ENCODE peak calls at places on chromosomes 2 and 18, in seven cellular contexts. M is mucosa of descending colon, R is pancreas, N is NB4, C is WTC11, K is endodermal cell, T is left lung. F is an unnamed sample.

GRCh38 chr2:239380831-239381708 is 19.8 kb downstream of the HDAC4 start:
- DNase-seq in K (no peak), C (no peak), M (peak), T (peak), R (no peak), N (no peak), F (peak)

GRCh38 chr2:28567076-28567471 is 71.2 kb downstream of the PLB1 start:
- DNase-seq in C (peak), K (no peak), M (peak), R (no peak), T (peak), N (no peak), F (no peak)

GRCh38 chr2:137348301-137348700 is 583.0 kb downstream of the THSD7B start:
- DNase-seq in N (no peak), K (no peak), R (no peak), M (no peak), T (no peak), C (no peak), F (no peak)

GRCh38 chr18:80246656-80247402 is 485 bp downstream of the PARD6G start:
- DNase-seq in M (no peak), N (peak), T (no peak), K (peak), R (peak), C (peak), F (no peak)

GRCh38 chr2:134173338-134174016 is 80.4 kb upstream of the MGAT5 start:
- DNase-seq in R (no peak), T (peak), N (no peak), M (peak), C (no peak), K (no peak), F (no peak)

GRCh38 chr2:65749549-65749948 is 317.1 kb upstream of the SPRED2 start:
- DNase-seq in T (no peak), M (no peak), R (no peak), C (no peak), N (no peak), K (no peak), F (no peak)

GRCh38 chr2:120769076-120769786 is 33.6 kb downstream of the GLI2 start:
- DNase-seq in N (no peak), R (no peak), K (peak), T (peak), C (no peak), M (no peak), F (peak)

GRCh38 chr2:241724975-241725870 is 9.2 kb upstream of the D2HGDH start:
- DNase-seq in N (peak), M (no peak), C (no peak), R (no peak), K (no peak), T (no peak), F (no peak)

GRCh38 chr2:146189541-146189940 is 1655.3 kb upstream of the ACVR2A start:
- DNase-seq in T (no peak), R (no peak), N (no peak), M (no peak), K (no peak), C (no peak), F (no peak)

GRCh38 chr18:79680100-79680879 is 687 bp downstream of the CTDP1 start:
- DNase-seq in K (peak), T (no peak), N (peak), R (peak), C (peak), M (peak), F (no peak)

GRCh38 chr2:241179894-241180293 is 8.6 kb upstream of the ANO7 start:
- DNase-seq in C (no peak), R (no peak), T (no peak), N (no peak), M (no peak), K (no peak), F (no peak)

GRCh38 chr2:241391892-241392665 is 36.0 kb downstream of the FARP2 start:
- DNase-seq in C (peak), N (peak), M (peak), R (no peak), T (no peak), K (peak), F (no peak)

GRCh38 chr18:62897153-62897552 is 181.8 kb downstream of the PHLPP1 start:
- DNase-seq in R (no peak), T (no peak), N (no peak), K (no peak), M (no peak), C (no peak), F (no peak)

GRCh38 chr2:170969030-170969429 is 40.0 kb downstream of the GORASP2 start:
- DNase-seq in N (peak), M (no peak), T (no peak), R (no peak), K (no peak), C (no peak), F (no peak)

GRCh38 chr2:180385601-180386201 is 378.6 kb upstream of the CWC22 start:
- DNase-seq in M (no peak), N (no peak), K (no peak), R (no peak), T (no peak), C (no peak), F (no peak)

GRCh38 chr18:74378179-74378682 is 62.6 kb downstream of the C18orf63 start:
- DNase-seq in R (no peak), T (no peak), C (no peak), M (no peak), K (no peak), N (peak), F (no peak)

GRCh38 chr2:200408428-200409311 is 101.2 kb downstream of the KCTD18 start:
- DNase-seq in C (no peak), R (no peak), N (peak), M (peak), T (no peak), K (peak), F (no peak)

GRCh38 chr2:191738667-191739066 is 60.7 kb downstream of the NABP1 start:
- DNase-seq in R (no peak), T (no peak), C (no peak), N (no peak), M (no peak), K (no peak), F (no peak)

GRCh38 chr2:86049529-86049928 is 56.2 kb downstream of the POLR1A start:
- DNase-seq in R (no peak), K (peak), N (no peak), C (no peak), M (no peak), T (no peak), F (no peak)

GRCh38 chr2:120910956-120911951 is 175.6 kb downstream of the GLI2 start:
- DNase-seq in T (no peak), M (peak), R (no peak), K (no peak), N (peak), C (peak), F (no peak)

GRCh38 chr18:5895886-5896740 is 791 bp upstream of the TMEM200C start:
- DNase-seq in K (peak), C (peak), T (peak), R (peak), N (no peak), M (peak), F (no peak)

GRCh38 chr18:39960545-39960944 is 1994.5 kb upstream of the PIK3C3 start:
- DNase-seq in T (no peak), N (no peak), K (no peak), C (no peak), R (no peak), M (no peak), F (no peak)

GRCh38 chr2:174005801-174006419 is 40.7 kb upstream of the SP3 start:
- DNase-seq in T (no peak), N (no peak), R (no peak), K (no peak), M (no peak), C (no peak), F (no peak)

GRCh38 chr2:119323459-119323858 is 43.2 kb downstream of the C2orf76 start:
- DNase-seq in K (no peak), T (no peak), N (no peak), M (no peak), C (no peak), R (no peak), F (no peak)

GRCh38 chr2:43300781-43301586 is 74.6 kb upstream of the ZFP36L2 start:
- DNase-seq in C (no peak), T (no peak), M (no peak), N (no peak), R (no peak), K (no peak), F (no peak)

GRCh38 chr2:101516833-101517690 is 42.1 kb upstream of the RFX8 start:
- DNase-seq in K (no peak), N (peak), T (no peak), R (no peak), M (no peak), C (no peak), F (peak)

GRCh38 chr2:36960773-36961172 is 5.6 kb downstream of the STRN start:
- DNase-seq in C (no peak), K (no peak), M (no peak), N (no peak), T (no peak), R (no peak), F (no peak)

GRCh38 chr2:24917086-24917485 is 3.0 kb downstream of the ADCY3 start:
- DNase-seq in M (no peak), R (no peak), N (peak), K (no peak), C (no peak), T (no peak), F (no peak)

DNA sequence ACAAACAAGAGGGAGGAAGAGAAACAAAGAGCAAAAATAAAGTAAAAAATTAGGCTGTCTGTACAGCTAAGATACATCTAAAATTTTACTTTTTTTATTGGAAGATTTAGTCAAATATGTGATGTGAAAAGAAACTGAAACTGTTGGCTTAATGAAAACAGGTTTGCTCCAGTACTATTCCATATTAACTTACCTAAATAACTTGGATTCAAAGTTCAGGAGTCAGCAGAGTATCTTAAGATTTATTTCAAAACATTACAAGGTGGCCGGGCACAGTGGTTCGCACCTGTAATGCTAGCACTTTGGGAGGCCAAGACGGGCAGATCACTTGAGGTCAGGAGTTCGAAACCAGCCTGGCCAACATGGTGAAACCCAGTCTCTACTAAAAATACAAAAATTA is 197.9 kb downstream of the PDE11A start:
- DNase-seq in C (no peak), N (no peak), M (no peak), T (no peak), R (no peak), K (no peak), F (no peak)
- TF ChIP-seq CTCF in C (no peak), N (no peak), M (no peak), T (no peak), R (no peak), K (no peak), F (no peak)

DNA sequence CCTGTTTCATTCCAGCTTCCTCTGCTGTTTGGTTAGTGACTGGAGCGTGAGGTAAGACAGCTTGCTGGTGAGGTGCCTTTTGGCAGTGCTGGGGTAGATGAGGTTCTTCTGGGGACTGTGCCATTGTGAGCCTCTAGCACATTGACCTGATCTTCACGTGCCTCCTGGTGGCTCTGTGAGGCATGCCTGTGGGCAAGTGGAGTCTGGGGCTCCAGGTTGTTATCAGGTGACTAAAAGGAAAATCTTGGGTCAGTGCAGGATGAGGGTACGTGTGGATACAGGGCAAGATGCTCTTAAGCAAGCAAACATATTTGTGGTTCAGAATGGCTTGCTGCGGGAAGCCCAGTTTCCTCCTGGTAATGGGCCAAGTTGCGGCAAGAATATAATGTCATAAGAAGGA is 75.4 kb downstream of the FHOD3 start:
- DNase-seq in K (no peak), R (no peak), N (peak), M (no peak), C (no peak), T (no peak), F (no peak)
- TF ChIP-seq CTCF in K (peak), R (no peak), N (no peak), M (no peak), C (no peak), T (no peak), F (no peak)

GRCh38 chr2:226798422-226799210 is 1.0 kb downstream of the IRS1 start:
- DNase-seq in C (peak), N (peak), M (peak), R (peak), K (peak), T (peak), F (no peak)
- TF ChIP-seq CTCF in C (no peak), N (no peak), M (no peak), R (no peak), K (peak), T (no peak), F (no peak)

GRCh38 chr18:48342125-48342524 is 67.1 kb downstream of the ZBTB7C start:
- DNase-seq in C (no peak), N (no peak), R (no peak), K (no peak), T (no peak), M (no peak), F (no peak)

GRCh38 chr18:48347756-48348326 is 61.3 kb downstream of the ZBTB7C start:
- DNase-seq in R (no peak), N (no peak), C (no peak), K (peak), M (no peak), T (no peak), F (no peak)

GRCh38 chr18:48342588-48342987 is 66.6 kb downstream of the ZBTB7C start:
- DNase-seq in R (no peak), K (no peak), N (no peak), M (no peak), T (peak), C (no peak), F (no peak)

GRCh38 chr18:48348739-48349138 is 60.4 kb downstream of the ZBTB7C start:
- DNase-seq in C (no peak), K (peak), N (no peak), R (no peak), T (no peak), M (no peak), F (no peak)

GRCh38 chr18:48345596-48345995 is 63.6 kb downstream of the ZBTB7C start:
- DNase-seq in C (peak), R (no peak), N (peak), K (peak), M (peak), T (no peak), F (no peak)
- TF ChIP-seq CTCF in C (no peak), R (no peak), N (no peak), K (peak), M (no peak), T (peak), F (no peak)

F was measured in CD14-positive monocyte.